ENCODE peak calls at places on chromosomes 5 and 9, in eight cellular contexts. G is EH; J is spleen; H is endothelial cell of umbilical vein; L is endothelial cell; Z is T follicular helper cell; Y is activated CD4-positive, CD25-positive, alpha-beta regulatory T cell treated with anti-CD3 and anti-CD28 coated beads, Interleukin-2, amount 50 U/mL, for 72 hours; N is tibial artery. Q is an unnamed sample.

GRCh38 chr9:121023064-121023463 is 27.0 kb downstream of the C5 start:
- DNase-seq in Y (no peak), N (no peak), L (no peak), H (no peak), Z (no peak), J (no peak), G (peak; percentile 34), Q (no peak)

GRCh38 chr5:154207204-154207603 is 16.7 kb downstream of the GALNT10 start:
- DNase-seq in L (no peak), Z (no peak), H (no peak), J (no peak), Y (no peak), G (no peak), N (no peak), Q (no peak)

GRCh38 chr5:150734579-150735384 is 24.0 kb downstream of the DCTN4 start:
- DNase-seq in Z (no peak), L (no peak), G (no peak), J (peak; percentile 90), Y (peak; percentile 26), N (peak; percentile 44), H (no peak), Q (no peak)

GRCh38 chr5:42807722-42808447 is 3.8 kb downstream of the SELENOP start:
- DNase-seq in N (no peak), Y (no peak), L (no peak), Z (no peak), H (no peak), G (no peak), J (no peak), Q (no peak)

GRCh38 chr5:54764102-54764501 is 221.3 kb downstream of the ESM1 start:
- DNase-seq in G (no peak), N (no peak), J (no peak), Z (no peak), Y (no peak), H (no peak), L (no peak), Q (no peak)

GRCh38 chr5:122599000-122599399 is 175.9 kb upstream of the SNX2 start:
- DNase-seq in N (no peak), Y (no peak), G (no peak), Z (no peak), H (no peak), J (no peak), L (no peak), Q (no peak)

GRCh38 chr5:43338856-43339255 is 25.6 kb upstream of the HMGCS1 start:
- DNase-seq in N (no peak), L (no peak), Y (no peak), J (no peak), H (no peak), G (no peak), Z (no peak), Q (no peak)

GRCh38 chr9:14119694-14120514 is 194.0 kb downstream of the NFIB start:
- DNase-seq in G (no peak), L (no peak), Y (no peak), N (no peak), H (no peak), Z (no peak), J (no peak), Q (no peak)

GRCh38 chr5:170414786-170415185 is 25.6 kb upstream of the KCNMB1 start:
- DNase-seq in Y (no peak), N (no peak), Z (no peak), H (no peak), G (no peak), J (no peak), L (no peak), Q (no peak)

GRCh38 chr5:23072179-23072578 is 219.0 kb upstream of the CDH12 start:
- DNase-seq in H (no peak), Z (no peak), J (no peak), Y (no peak), L (no peak), G (no peak), N (no peak), Q (no peak)

GRCh38 chr5:66554211-66554610 is 42.0 kb upstream of the MAST4 start:
- DNase-seq in J (no peak), Z (no peak), G (no peak), N (no peak), Y (no peak), L (no peak), H (no peak), Q (no peak)

GRCh38 chr9:102124465-102124864 is 386.0 kb upstream of the GRIN3A start:
- DNase-seq in Z (no peak), N (no peak), Y (no peak), H (no peak), J (no peak), L (no peak), G (no peak), Q (no peak)

GRCh38 chr9:79824265-79824664 is 252.5 kb downstream of the TLE4 start:
- DNase-seq in J (no peak), H (no peak), Z (no peak), G (no peak), N (no peak), Y (no peak), L (no peak), Q (no peak)

GRCh38 chr5:61055434-61056006 is 106.7 kb downstream of the SMIM15 start:
- DNase-seq in L (peak; percentile 25), Z (no peak), Y (no peak), N (no peak), J (no peak), G (peak; percentile 68), H (peak; percentile 66), Q (no peak)

GRCh38 chr9:116190997-116191396 is 37.4 kb downstream of the PAPPA start:
- DNase-seq in Y (no peak), H (no peak), Z (no peak), J (no peak), L (no peak), G (peak; percentile 85), N (no peak), Q (no peak)

GRCh38 chr5:112473989-112474388 is 54.9 kb upstream of the EPB41L4A start:
- DNase-seq in L (no peak), J (no peak), H (no peak), G (no peak), Y (no peak), N (no peak), Z (no peak), Q (no peak)

GRCh38 chr5:169223595-169223953 is 77.4 kb downstream of the SLIT3 start:
- DNase-seq in Y (no peak), Z (no peak), G (peak; percentile 37), H (no peak), N (no peak), J (no peak), L (no peak), Q (no peak)